ENCODE peak calls at places on chromosomes 11 and 22, in five cellular contexts. One of them, this sample, is unnamed.

GRCh38 chr11:131584694-131585592 is 214.5 kb downstream of the NTM start:
- DNase-seq in WTC11: peak
- DNase-seq in A549: no peak
- DNase-seq in HepG2: no peak
- DNase-seq in K562: peak
- DNase-seq in this sample: no peak

GRCh38 chr22:27668828-27669797 is 132.4 kb downstream of the MN1 start:
- DNase-seq in WTC11: no peak
- DNase-seq in A549: peak
- DNase-seq in HepG2: peak
- DNase-seq in K562: peak
- DNase-seq in this sample: no peak

GRCh38 chr22:19499236-19499879 is 19.6 kb downstream of the CDC45 start:
- DNase-seq in WTC11: no peak
- DNase-seq in A549: no peak
- DNase-seq in HepG2: no peak
- DNase-seq in K562: no peak
- DNase-seq in this sample: no peak

GRCh38 chr11:69361466-69361865 is 67.5 kb downstream of the MYEOV start:
- DNase-seq in WTC11: no peak
- DNase-seq in A549: no peak
- DNase-seq in HepG2: no peak
- DNase-seq in K562: no peak
- DNase-seq in this sample: no peak

GRCh38 chr11:1151366-1152315 is 6.1 kb upstream of the MUC5AC start:
- DNase-seq in WTC11: no peak
- DNase-seq in A549: peak
- DNase-seq in HepG2: no peak
- DNase-seq in K562: no peak
- DNase-seq in this sample: no peak

GRCh38 chr22:33975841-33976240 is 55.6 kb upstream of the LARGE1 start:
- DNase-seq in WTC11: no peak
- DNase-seq in A549: no peak
- DNase-seq in HepG2: no peak
- DNase-seq in K562: no peak
- DNase-seq in this sample: no peak

GRCh38 chr11:132349806-132350733 is 979.7 kb downstream of the NTM start:
- DNase-seq in WTC11: no peak
- DNase-seq in A549: no peak
- DNase-seq in HepG2: no peak
- DNase-seq in K562: no peak
- DNase-seq in this sample: no peak

GRCh38 chr11:96054870-96055705 is 131.2 kb upstream of the MTMR2 start:
- DNase-seq in WTC11: no peak
- DNase-seq in A549: peak
- DNase-seq in HepG2: peak
- DNase-seq in K562: peak
- DNase-seq in this sample: no peak

GRCh38 chr22:32803020-32803758 is 1.7 kb downstream of the TIMP3 start:
- DNase-seq in WTC11: no peak
- DNase-seq in A549: no peak
- DNase-seq in HepG2: no peak
- DNase-seq in K562: no peak
- DNase-seq in this sample: no peak

GRCh38 chr22:21686634-21687393 is 21.0 kb downstream of the PPIL2 start:
- DNase-seq in WTC11: no peak
- DNase-seq in A549: no peak
- DNase-seq in HepG2: no peak
- DNase-seq in K562: no peak
- DNase-seq in this sample: no peak

GRCh38 chr11:22761066-22761465 is 68.5 kb downstream of the SVIP start:
- DNase-seq in WTC11: no peak
- DNase-seq in A549: no peak
- DNase-seq in HepG2: no peak
- DNase-seq in K562: no peak
- DNase-seq in this sample: no peak

GRCh38 chr11:70915158-70915795 is 337.1 kb downstream of the SHANK2 start:
- DNase-seq in WTC11: no peak
- DNase-seq in A549: no peak
- DNase-seq in HepG2: no peak
- DNase-seq in K562: no peak
- DNase-seq in this sample: no peak

GRCh38 chr11:119371778-119372182 is 9.7 kb downstream of the USP2 start:
- DNase-seq in WTC11: no peak
- DNase-seq in A549: peak
- DNase-seq in HepG2: no peak
- DNase-seq in K562: no peak
- DNase-seq in this sample: no peak

GRCh38 chr22:17563936-17564391 is 666 bp downstream of the SLC25A18 start:
- DNase-seq in WTC11: no peak
- DNase-seq in A549: no peak
- DNase-seq in HepG2: no peak
- DNase-seq in K562: no peak
- DNase-seq in this sample: no peak

GRCh38 chr11:111734383-111735261 is 31.6 kb downstream of the PPP2R1B start:
- DNase-seq in WTC11: no peak
- DNase-seq in A549: no peak
- DNase-seq in HepG2: no peak
- DNase-seq in K562: no peak
- DNase-seq in this sample: no peak

GRCh38 chr11:76648061-76648460 is 22.5 kb downstream of the LRRC32 start:
- DNase-seq in WTC11: no peak
- DNase-seq in A549: no peak
- DNase-seq in HepG2: no peak
- DNase-seq in K562: no peak
- DNase-seq in this sample: no peak

GRCh38 chr11:61041755-61042518 is 60.4 kb upstream of the CD5 start:
- DNase-seq in WTC11: peak
- DNase-seq in A549: peak
- DNase-seq in HepG2: no peak
- DNase-seq in K562: no peak
- DNase-seq in this sample: no peak

GRCh38 chr11:117664897-117665296 is 132.1 kb downstream of the DSCAML1 start:
- DNase-seq in WTC11: peak
- DNase-seq in A549: no peak
- DNase-seq in HepG2: no peak
- DNase-seq in K562: no peak
- DNase-seq in this sample: no peak

GRCh38 chr22:45832959-45833580 is 143.9 kb downstream of the WNT7B start:
- DNase-seq in WTC11: no peak
- DNase-seq in A549: no peak
- DNase-seq in HepG2: no peak
- DNase-seq in K562: no peak
- DNase-seq in this sample: no peak

GRCh38 chr11:76830639-76831312 is 29.9 kb upstream of the ACER3 start:
- DNase-seq in WTC11: no peak
- DNase-seq in A549: no peak
- DNase-seq in HepG2: no peak
- DNase-seq in K562: no peak
- DNase-seq in this sample: no peak

GRCh38 chr11:76606102-76606793 is 64.3 kb downstream of the LRRC32 start:
- DNase-seq in WTC11: no peak
- DNase-seq in A549: no peak
- DNase-seq in HepG2: no peak
- DNase-seq in K562: no peak
- DNase-seq in this sample: no peak

GRCh38 chr11:123413636-123414035 is 16.4 kb upstream of the GRAMD1B start:
- DNase-seq in WTC11: no peak
- DNase-seq in A549: no peak
- DNase-seq in HepG2: peak
- DNase-seq in K562: no peak
- DNase-seq in this sample: no peak

GRCh38 chr11:129451524-129451923 is 75.9 kb downstream of the BARX2 start:
- DNase-seq in WTC11: no peak
- DNase-seq in A549: no peak
- DNase-seq in HepG2: no peak
- DNase-seq in K562: no peak
- DNase-seq in this sample: no peak

GRCh38 chr11:112343368-112344039 is 82.8 kb upstream of the PLET1 start:
- DNase-seq in WTC11: no peak
- DNase-seq in A549: no peak
- DNase-seq in HepG2: no peak
- DNase-seq in K562: no peak
- DNase-seq in this sample: no peak

GRCh38 chr22:38218661-38219331 is 17.0 kb downstream of the MAFF start:
- DNase-seq in WTC11: peak
- DNase-seq in A549: peak
- DNase-seq in HepG2: peak
- DNase-seq in K562: no peak
- DNase-seq in this sample: no peak

GRCh38 chr11:10233581-10233980 is 60.4 kb downstream of the SBF2 start:
- DNase-seq in WTC11: no peak
- DNase-seq in A549: no peak
- DNase-seq in HepG2: no peak
- DNase-seq in K562: no peak
- DNase-seq in this sample: no peak

GRCh38 chr11:94151903-94152677 is 23.4 kb downstream of the PANX1 start:
- DNase-seq in WTC11: no peak
- DNase-seq in A549: peak
- DNase-seq in HepG2: peak
- DNase-seq in K562: peak
- DNase-seq in this sample: no peak

GRCh38 chr11:110928373-110928772 is 216.1 kb upstream of the ARHGAP20 start:
- DNase-seq in WTC11: no peak
- DNase-seq in A549: no peak
- DNase-seq in HepG2: no peak
- DNase-seq in K562: no peak
- DNase-seq in this sample: no peak

GRCh38 chr22:43077121-43077877 is 11.9 kb downstream of the TTLL1 start:
- DNase-seq in WTC11: no peak
- DNase-seq in A549: no peak
- DNase-seq in HepG2: no peak
- DNase-seq in K562: no peak
- DNase-seq in this sample: no peak
- TF ChIP-seq ESRRA in WTC11: no peak
- TF ChIP-seq ESRRA in A549: no peak
- TF ChIP-seq ESRRA in HepG2: no peak
- TF ChIP-seq ESRRA in K562: no peak
- TF ChIP-seq ESRRA in this sample: no peak

DNA sequence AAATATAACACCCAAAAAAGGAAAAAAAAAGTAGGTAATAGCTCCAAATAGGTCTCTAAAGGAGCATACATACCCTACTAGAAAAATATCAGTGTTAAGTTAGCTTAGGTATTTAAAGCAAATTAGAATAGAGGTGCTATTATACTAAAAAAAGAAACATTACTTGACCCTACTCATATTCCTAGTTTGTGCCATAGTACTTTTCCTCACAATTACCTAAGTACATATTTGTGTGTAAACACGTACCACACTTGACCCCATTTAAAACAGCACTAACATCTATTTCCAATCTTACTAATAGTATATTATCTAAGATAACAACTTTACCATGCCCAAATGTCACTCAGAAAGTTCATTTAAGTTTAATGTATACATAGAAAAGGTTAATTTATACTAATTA is 57.7 kb downstream of the PICALM start:
- DNase-seq in WTC11: no peak
- DNase-seq in A549: no peak
- DNase-seq in HepG2: no peak
- DNase-seq in K562: no peak
- DNase-seq in this sample: no peak
- TF ChIP-seq ESRRA in WTC11: no peak
- TF ChIP-seq ESRRA in A549: no peak
- TF ChIP-seq ESRRA in HepG2: no peak
- TF ChIP-seq ESRRA in K562: no peak
- TF ChIP-seq ESRRA in this sample: no peak

GRCh38 chr11:29984544-29984943 is 32.3 kb downstream of the KCNA4 start:
- DNase-seq in WTC11: no peak
- DNase-seq in A549: no peak
- DNase-seq in HepG2: no peak
- DNase-seq in K562: no peak
- DNase-seq in this sample: no peak

GRCh38 chr11:29989181-29989580 is 27.6 kb downstream of the KCNA4 start:
- DNase-seq in WTC11: no peak
- DNase-seq in A549: no peak
- DNase-seq in HepG2: no peak
- DNase-seq in K562: no peak
- DNase-seq in this sample: no peak

DNA sequence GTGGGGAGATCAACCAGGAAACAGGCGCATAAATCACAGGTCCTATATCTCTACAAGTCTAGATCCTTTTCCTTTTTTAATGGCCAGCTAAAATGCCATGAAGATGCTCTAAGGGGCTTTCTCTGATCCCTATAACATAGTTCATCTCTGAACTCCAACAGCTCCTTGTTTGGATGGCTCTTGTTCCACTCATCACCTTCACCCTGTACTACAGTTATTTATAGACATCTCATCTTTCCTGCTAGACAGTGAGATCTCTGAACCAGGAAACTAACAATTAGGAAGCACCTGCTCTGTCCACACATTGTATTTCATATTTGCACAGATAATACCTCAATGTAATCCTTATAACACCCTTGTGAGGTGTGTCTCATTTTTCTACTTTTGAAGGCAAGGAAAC is 31.6 kb downstream of the KCNA4 start:
- DNase-seq in WTC11: no peak
- DNase-seq in A549: no peak
- DNase-seq in HepG2: no peak
- DNase-seq in K562: no peak
- DNase-seq in this sample: no peak
- TF ChIP-seq ESRRA in WTC11: no peak
- TF ChIP-seq ESRRA in A549: no peak
- TF ChIP-seq ESRRA in HepG2: no peak
- TF ChIP-seq ESRRA in K562: no peak
- TF ChIP-seq ESRRA in this sample: no peak

DNA sequence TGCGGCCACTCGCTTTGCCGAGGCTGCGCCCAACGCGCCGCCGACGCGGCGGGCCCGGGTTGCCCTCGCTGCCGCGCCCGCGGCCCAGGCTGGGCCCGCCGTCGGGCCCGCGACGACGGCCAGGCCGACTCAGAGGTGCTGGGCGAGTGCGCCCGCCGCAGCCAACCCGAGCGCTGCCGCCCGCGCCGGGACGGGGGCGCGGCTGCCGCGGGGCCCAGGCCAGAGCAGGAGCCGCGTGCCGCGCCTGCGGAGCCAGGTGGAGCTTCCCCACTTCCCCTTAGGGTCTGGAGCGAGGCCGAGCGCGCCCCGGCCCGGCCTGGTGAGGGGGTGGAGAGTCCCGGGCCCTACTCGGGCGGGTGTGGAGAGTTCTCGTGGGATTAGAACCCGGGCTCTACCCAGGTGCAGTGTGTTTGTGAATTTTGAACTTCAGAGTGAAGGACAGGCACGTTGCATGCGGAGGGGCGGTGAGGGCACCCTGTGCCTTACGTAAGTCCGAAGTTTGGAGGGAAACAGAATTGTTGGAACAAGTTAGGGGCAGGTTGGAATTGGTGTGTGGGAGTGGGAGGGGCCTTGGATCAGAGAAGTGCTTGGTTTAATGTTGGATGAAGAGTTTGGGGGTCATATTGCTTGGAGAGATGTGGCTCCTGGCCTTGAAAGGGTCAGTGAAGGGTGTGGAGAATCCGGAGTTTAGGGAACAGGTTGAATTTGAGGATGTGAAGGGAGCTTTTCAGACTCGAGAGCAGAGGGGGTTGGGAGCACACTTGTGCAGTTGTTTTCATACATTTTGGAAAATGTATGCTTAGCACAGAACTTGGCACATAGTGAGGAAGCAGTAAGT is 697 bp downstream of the RNF169 start:
- DNase-seq in WTC11: peak
- DNase-seq in A549: peak
- DNase-seq in HepG2: peak
- DNase-seq in K562: peak
- DNase-seq in this sample: no peak
- TF ChIP-seq ESRRA in WTC11: no peak
- TF ChIP-seq ESRRA in A549: no peak
- TF ChIP-seq ESRRA in HepG2: peak
- TF ChIP-seq ESRRA in K562: no peak
- TF ChIP-seq ESRRA in this sample: no peak

GRCh38 chr11:78420255-78420764 is 2.7 kb upstream of the GAB2 start:
- DNase-seq in WTC11: peak
- DNase-seq in A549: peak
- DNase-seq in HepG2: peak
- DNase-seq in K562: peak
- DNase-seq in this sample: no peak
- TF ChIP-seq ESRRA in WTC11: no peak
- TF ChIP-seq ESRRA in A549: no peak
- TF ChIP-seq ESRRA in HepG2: no peak
- TF ChIP-seq ESRRA in K562: no peak
- TF ChIP-seq ESRRA in this sample: no peak

This sample was measured in GM12878.